ENCODE peak calls at places on chromosomes 16 and 17, in eight cellular contexts. B is BE2C; N is ACHN; Y is right cardiac atrium; C is stimulated activated CD8-positive, alpha-beta memory T cell treated with anti-CD3 and anti-CD28 coated beads, Interleukin-15, amount 100 ng/mL, for 4 hours; R is astrocyte of the spinal cord; Z is left ventricle myocardium inferior; K is stimulated activated effector memory CD8-positive, alpha-beta T cell treated with anti-CD3 and anti-CD28 coated beads, Interleukin-12 subunit alpha, Interleukin-12 subunit beta, amount 100 ng/mL, for 72 hours. G is an unnamed sample.

GRCh38 chr17:72684405-72685020 is 408.0 kb downstream of the SLC39A11 start:
- DNase-seq in B (no peak), N (no peak), Z (no peak), C (no peak), R (no peak), Y (no peak), K (no peak), G (no peak)

GRCh38 chr17:41308251-41308917 is 725 bp downstream of the KRTAP16-1 start:
- DNase-seq in B (no peak), K (peak), Z (peak), C (peak), N (no peak), R (no peak), Y (peak), G (peak)

GRCh38 chr16:72236866-72237265 is 64.9 kb upstream of the PMFBP1 start:
- DNase-seq in R (no peak), N (no peak), Z (no peak), C (no peak), B (no peak), K (no peak), Y (no peak), G (no peak)

GRCh38 chr17:19937522-19937921 is 40.1 kb downstream of the AKAP10 start:
- DNase-seq in Y (no peak), C (no peak), B (no peak), R (no peak), K (no peak), Z (no peak), N (no peak), G (no peak)

GRCh38 chr16:58155839-58156238 is 26.7 kb upstream of the CFAP20 start:
- DNase-seq in R (no peak), Y (no peak), B (no peak), K (no peak), N (no peak), Z (no peak), C (no peak), G (no peak)

GRCh38 chr17:17989618-17990017 is 17.0 kb downstream of the DRC3 start:
- DNase-seq in R (no peak), Z (no peak), N (no peak), Y (no peak), B (no peak), K (no peak), C (no peak), G (no peak)

GRCh38 chr17:79473111-79473835 is 137.6 kb downstream of the RBFOX3 start:
- DNase-seq in N (no peak), R (no peak), B (no peak), C (no peak), Z (no peak), K (no peak), Y (no peak), G (no peak)

GRCh38 chr16:86222541-86222940 is 287.8 kb upstream of the FOXF1 start:
- DNase-seq in Z (no peak), C (no peak), R (peak), B (no peak), K (no peak), N (no peak), Y (no peak), G (no peak)

GRCh38 chr16:65737831-65738230 is 616.0 kb upstream of the CDH11 start:
- DNase-seq in Y (no peak), Z (no peak), C (no peak), B (peak), N (no peak), R (no peak), K (no peak), G (no peak)

GRCh38 chr16:57318240-57318970 is 33.9 kb upstream of the PLLP start:
- DNase-seq in N (no peak), B (no peak), K (no peak), Y (no peak), C (no peak), R (peak), Z (no peak), G (peak)

GRCh38 chr17:79917902-79918484 is 78.8 kb upstream of the CBX4 start:
- DNase-seq in K (no peak), N (no peak), B (no peak), C (no peak), Z (no peak), R (no peak), Y (no peak), G (no peak)

GRCh38 chr17:15655162-15655561 is 28.9 kb downstream of the TRIM16 start:
- DNase-seq in N (peak), B (no peak), Y (no peak), K (no peak), Z (no peak), R (no peak), C (no peak), G (no peak)

GRCh38 chr16:70018254-70018653 is 67.1 kb downstream of the CLEC18A start:
- DNase-seq in N (peak), R (no peak), K (no peak), B (peak), Y (no peak), C (no peak), Z (no peak), G (no peak)

GRCh38 chr17:82225368-82226029 is 3.3 kb upstream of the SLC16A3 start:
- DNase-seq in C (no peak), K (no peak), Y (peak), B (peak), N (no peak), Z (no peak), R (no peak), G (no peak)

G was measured in aorta.